ENCODE peak calls at places on chromosomes 5 and 9, in five cellular contexts. O is dorsolateral prefrontal cortex, Y is right atrium auricular region, S is astrocyte of the cerebellum, Z is mammary epithelial cell. V is an unnamed sample.

GRCh38 chr9:120846906-120847305 is 4.2 kb upstream of the PSMD5 start:
- DNase-seq in O (no peak), Y (no peak), Z (no peak), S (no peak), V (no peak)

GRCh38 chr9:34546834-34547827 is 24.3 kb upstream of the ENHO start:
- DNase-seq in O (peak), Y (no peak), Z (peak), S (peak), V (no peak)

GRCh38 chr9:72365525-72366256 is 683 bp upstream of the ZFAND5 start:
- DNase-seq in S (peak), Z (peak), O (peak), Y (peak), V (peak)

GRCh38 chr9:126605792-126606482 is 7.8 kb upstream of the LMX1B start:
- DNase-seq in O (no peak), Z (peak), S (no peak), Y (no peak), V (no peak)

GRCh38 chr5:83249156-83249555 is 171.8 kb downstream of the XRCC4 start:
- DNase-seq in S (no peak), Z (peak), Y (no peak), O (no peak), V (no peak)

GRCh38 chr5:136195971-136196577 is 3.1 kb upstream of the SMIM32 start:
- DNase-seq in Y (peak), Z (no peak), S (no peak), O (no peak), V (peak)

GRCh38 chr5:38911933-38912332 is 66.1 kb downstream of the OSMR start:
- DNase-seq in Y (no peak), S (no peak), Z (no peak), O (no peak), V (no peak)

GRCh38 chr9:116007824-116008223 is 145.8 kb upstream of the PAPPA start:
- DNase-seq in Z (no peak), S (no peak), Y (no peak), O (no peak), V (no peak)

GRCh38 chr5:32889078-32889477 is 178.0 kb downstream of the NPR3 start:
- DNase-seq in Z (no peak), S (no peak), O (no peak), Y (no peak), V (no peak)

GRCh38 chr5:38622723-38623129 is 66.3 kb upstream of the LIFR start:
- DNase-seq in O (no peak), Z (no peak), S (no peak), Y (no peak), V (no peak)

GRCh38 chr5:137498301-137498735 is 808 bp downstream of the SPOCK1 start:
- DNase-seq in Z (no peak), O (peak), S (no peak), Y (no peak), V (no peak)

GRCh38 chr9:126131066-126132010 is 195.3 kb upstream of the MVB12B start:
- DNase-seq in O (no peak), Z (no peak), S (no peak), Y (peak), V (no peak)

GRCh38 chr9:111001471-111001870 is 36.8 kb downstream of the LPAR1 start:
- DNase-seq in S (no peak), Z (no peak), O (no peak), Y (no peak), V (no peak)

GRCh38 chr5:82365744-82366228 is 87.6 kb upstream of the RPS23 start:
- DNase-seq in S (no peak), Y (no peak), O (no peak), Z (peak), V (no peak)

GRCh38 chr9:128786681-128787582 is at the start of gene TBC1D13:
- DNase-seq in O (peak), Y (peak), S (peak), Z (peak), V (no peak)

GRCh38 chr9:1604942-1605560 is 410.1 kb upstream of the SMARCA2 start:
- DNase-seq in Z (peak), O (no peak), Y (no peak), S (no peak), V (no peak)

GRCh38 chr5:179601871-179602625 is 21.4 kb downstream of the HNRNPH1 start:
- DNase-seq in Z (no peak), S (no peak), Y (no peak), O (peak), V (no peak)

GRCh38 chr9:91004992-91005391 is 203.4 kb downstream of the SYK start:
- DNase-seq in Z (no peak), S (no peak), Y (no peak), O (no peak), V (no peak)

GRCh38 chr5:54013556-54014157 is 296.7 kb downstream of the ARL15 start:
- DNase-seq in Y (peak), S (no peak), Z (peak), O (no peak), V (peak)

GRCh38 chr9:71783120-71783523 is 14.8 kb upstream of the CEMIP2 start:
- DNase-seq in Y (no peak), Z (peak), O (no peak), S (no peak), V (no peak)

GRCh38 chr5:179118756-179119414 is 58.7 kb downstream of the ZNF354C start:
- DNase-seq in O (no peak), Z (no peak), S (no peak), Y (peak), V (no peak)

GRCh38 chr5:4883388-4883787 is 256.7 kb upstream of the ADAMTS16 start:
- DNase-seq in S (no peak), Z (no peak), O (no peak), Y (no peak), V (no peak)

GRCh38 chr9:72977670-72978069 is 24.8 kb upstream of the ALDH1A1 start:
- DNase-seq in O (no peak), Y (no peak), Z (peak), S (no peak), V (no peak)

GRCh38 chr5:140791111-140791510 is 3.5 kb upstream of the PCDHA2 start:
- DNase-seq in Y (no peak), O (no peak), Z (no peak), S (no peak), V (no peak)

GRCh38 chr9:78871452-78872331 is 574.8 kb downstream of the PSAT1 start:
- DNase-seq in Y (no peak), Z (peak), O (no peak), S (peak), V (peak)

GRCh38 chr9:134683714-134684374 is 42.2 kb downstream of the COL5A1 start:
- DNase-seq in Z (no peak), S (no peak), O (no peak), Y (peak), V (no peak)

GRCh38 chr5:167837127-167837526 is 454.3 kb upstream of the WWC1 start:
- DNase-seq in O (no peak), S (no peak), Y (no peak), Z (no peak), V (no peak)

GRCh38 chr5:163505475-163506457 is at the start of gene MAT2B:
- DNase-seq in O (peak), Y (peak), Z (peak), S (peak), V (peak)

GRCh38 chr5:132714456-132715307 is 22.7 kb downstream of the KIF3A start:
- DNase-seq in Y (no peak), O (no peak), Z (peak), S (no peak), V (no peak)

GRCh38 chr5:10734050-10734709 is 26.9 kb downstream of the DAP start:
- DNase-seq in S (no peak), Y (no peak), O (no peak), Z (no peak), V (no peak)

GRCh38 chr9:114289571-114290481 is 33.1 kb upstream of the ORM1 start:
- DNase-seq in Z (no peak), O (peak), S (no peak), Y (no peak), V (no peak)

GRCh38 chr9:109500421-109500974 is 2.4 kb upstream of the PTPN3 start:
- DNase-seq in S (no peak), Z (no peak), O (no peak), Y (no peak), V (no peak)
- H3K4me3 ChIP-seq in S (no peak), Z (no peak), O (no peak), Y (no peak), V (no peak)

GRCh38 chr5:153151558-153151957 is 338.9 kb upstream of the GRIA1 start:
- DNase-seq in Z (no peak), Y (no peak), O (no peak), S (no peak), V (no peak)

GRCh38 chr5:153153086-153153485 is 337.4 kb upstream of the GRIA1 start:
- DNase-seq in S (peak), O (no peak), Z (peak), Y (no peak), V (no peak)

GRCh38 chr5:153148624-153148976 is 341.9 kb upstream of the GRIA1 start:
- DNase-seq in Z (no peak), S (no peak), Y (no peak), O (no peak), V (no peak)

DNA sequence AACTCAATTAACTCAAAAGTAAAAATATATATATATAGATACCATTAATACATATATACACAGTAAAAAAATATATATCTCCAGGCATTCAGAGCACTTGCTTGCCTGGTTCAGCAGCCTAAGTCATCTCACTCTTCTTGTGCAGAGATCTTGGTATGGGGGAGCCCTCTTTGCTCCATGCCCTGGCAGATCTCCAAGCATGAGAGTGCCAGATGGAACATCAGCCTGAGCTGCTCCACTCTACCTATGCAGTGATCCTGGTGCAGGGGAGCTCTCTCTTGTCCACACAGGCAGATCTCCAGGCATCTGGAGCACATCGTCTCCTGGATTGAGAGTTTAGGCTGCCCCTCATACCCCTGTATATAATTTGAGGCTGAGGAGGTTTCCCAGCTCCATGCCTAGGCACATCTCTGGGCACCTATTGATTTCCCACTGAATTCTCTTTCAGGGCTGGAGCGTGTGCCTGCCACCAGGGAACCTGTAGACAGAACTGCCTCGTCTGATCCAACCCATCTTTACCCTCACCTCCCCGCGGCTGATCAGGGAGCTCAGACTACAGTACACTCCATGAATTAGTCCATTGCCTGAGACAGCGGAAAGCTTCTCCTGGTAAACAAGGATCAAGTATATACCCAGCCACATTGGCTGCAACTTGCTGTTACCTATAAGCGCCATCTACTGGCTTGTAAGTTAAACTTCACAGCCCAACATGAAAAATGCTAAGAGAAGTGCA is 342.4 kb upstream of the GRIA1 start:
- DNase-seq in Y (no peak), Z (peak), O (no peak), S (peak), V (peak)
- TF ChIP-seq CTCF in Y (no peak), Z (peak), O (peak), S (peak), V (peak)

GRCh38 chr5:180797256-180798192 is 5.1 kb downstream of the MGAT1 start:
- DNase-seq in Y (no peak), S (no peak), O (no peak), Z (no peak), V (no peak)

GRCh38 chr5:180799194-180799593 is 3.4 kb downstream of the MGAT1 start:
- DNase-seq in S (no peak), O (no peak), Y (peak), Z (no peak), V (no peak)

GRCh38 chr5:180792965-180793287 is 9.7 kb downstream of the MGAT1 start:
- DNase-seq in Y (no peak), S (no peak), Z (no peak), O (no peak), V (no peak)

GRCh38 chr5:180798193-180798592 is 4.4 kb downstream of the MGAT1 start:
- DNase-seq in Y (no peak), O (no peak), Z (no peak), S (no peak), V (no peak)

DNA sequence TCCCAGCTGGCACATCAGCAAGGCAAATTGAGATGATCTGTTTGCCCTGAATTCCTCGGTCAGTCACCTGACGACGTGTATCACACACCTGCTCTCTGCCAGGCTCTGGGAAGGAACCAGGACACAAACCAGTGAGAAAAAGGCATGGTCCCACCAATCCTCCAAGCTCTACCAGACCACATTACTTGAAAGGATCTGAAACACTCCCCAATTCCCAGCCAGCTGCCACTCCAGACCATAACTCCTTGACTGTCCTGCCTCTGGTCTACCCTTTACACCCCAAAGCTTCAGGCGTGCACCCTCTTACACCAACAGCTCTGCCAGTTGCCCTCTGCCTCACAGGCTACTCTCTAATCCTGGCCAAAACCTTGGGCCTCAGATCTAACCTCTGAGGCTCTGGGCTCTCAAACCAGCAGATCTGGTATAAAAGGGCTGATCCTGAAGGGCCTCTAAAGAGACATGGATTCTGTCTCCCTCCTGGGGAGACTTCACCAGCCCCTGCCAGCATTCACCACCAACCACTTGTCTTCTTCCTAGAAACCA is 6.8 kb downstream of the MGAT1 start:
- DNase-seq in O (no peak), Y (no peak), S (no peak), Z (no peak), V (no peak)
- H3K4me3 ChIP-seq in O (no peak), Y (no peak), S (no peak), Z (no peak), V (no peak)

GRCh38 chr5:6819521-6819920 is 106.3 kb downstream of the TENT4A start:
- DNase-seq in Z (no peak), Y (no peak), S (no peak), O (no peak), V (no peak)
- TF ChIP-seq CTCF in Z (no peak), Y (no peak), S (no peak), O (peak), V (no peak)

DNA sequence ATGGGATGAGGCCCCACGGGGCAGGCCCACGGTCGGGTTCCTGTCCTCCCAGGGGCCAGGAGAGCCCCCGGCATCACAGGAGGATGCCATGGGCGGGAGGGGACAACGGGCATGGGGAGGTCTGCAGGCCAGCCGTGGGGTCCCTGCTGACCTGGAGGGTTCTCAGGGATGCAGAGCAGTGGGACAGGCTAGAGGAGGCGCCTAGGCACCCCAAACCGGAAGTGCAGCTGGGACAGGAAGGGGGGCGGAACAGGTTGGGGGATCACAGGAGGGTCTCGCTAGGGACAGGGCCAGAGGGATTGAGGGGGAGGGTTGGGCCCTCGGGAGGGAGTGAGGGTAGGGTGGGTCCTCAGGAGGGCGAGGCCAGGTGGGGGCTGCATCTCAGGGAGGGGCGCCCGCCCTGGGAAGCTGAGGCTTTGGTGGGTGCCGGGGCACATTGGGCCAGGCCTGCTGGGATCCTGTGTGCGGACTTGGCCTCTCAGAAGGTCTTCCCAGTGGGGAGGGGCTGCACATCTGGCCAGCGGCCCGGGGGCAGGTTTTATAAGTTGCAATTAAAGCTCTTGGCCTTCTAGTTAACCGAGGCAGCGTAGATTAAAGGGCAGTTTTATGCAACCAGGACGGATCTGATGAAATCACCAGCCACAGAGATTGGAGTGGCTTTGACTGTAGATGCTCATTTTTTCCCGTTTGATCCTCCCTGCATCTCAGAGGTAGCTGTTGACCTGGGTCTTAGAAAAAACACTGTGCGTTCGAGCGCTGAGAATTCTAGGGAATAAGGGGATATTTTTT is 20.1 kb downstream of the NKD2 start:
- DNase-seq in Y (no peak), O (peak), S (no peak), Z (no peak), V (no peak)
- H3K4me3 ChIP-seq in Y (no peak), O (no peak), S (no peak), Z (no peak), V (no peak)

DNA sequence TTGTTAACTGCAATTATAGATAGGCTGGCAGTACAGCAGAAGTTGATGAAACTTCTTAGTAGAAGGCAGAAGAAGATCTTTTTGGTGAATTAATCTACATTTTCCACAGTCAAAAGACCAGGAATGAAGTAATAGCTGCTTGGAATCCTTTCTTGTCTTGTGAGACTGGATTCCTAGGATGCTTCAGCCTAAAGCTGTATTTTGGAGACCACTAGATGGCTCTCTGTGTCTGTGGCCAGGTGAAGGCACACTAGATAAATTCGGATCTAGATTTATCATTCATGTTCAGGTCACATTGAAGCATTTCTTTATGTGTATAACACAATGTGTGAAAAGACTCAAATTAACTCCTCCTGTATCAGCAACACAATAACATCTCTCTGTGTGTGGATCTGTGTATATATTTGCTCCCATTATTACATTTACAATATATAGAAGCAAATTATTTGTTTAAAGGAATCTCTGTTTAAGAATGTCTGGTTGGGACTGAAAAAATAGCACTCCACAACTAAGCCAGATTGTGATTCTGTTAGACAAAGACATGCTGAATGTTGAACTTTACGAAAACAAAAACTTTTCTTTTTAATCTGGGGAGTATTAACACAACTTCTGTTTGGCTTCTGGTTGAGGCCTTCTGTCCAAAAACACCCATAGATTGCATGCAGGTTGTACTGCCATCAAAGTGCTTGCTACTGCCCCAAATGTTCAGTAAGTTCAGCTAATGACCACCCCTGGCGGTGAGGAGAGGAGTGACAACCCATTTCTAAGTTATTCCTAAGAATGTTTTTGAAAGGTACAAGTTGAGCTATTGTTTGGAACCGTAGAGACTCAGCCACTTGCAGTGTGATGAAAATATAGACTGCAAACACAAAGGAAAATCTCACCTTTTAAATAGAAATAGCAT is 10.6 kb downstream of the GRIN3A start:
- DNase-seq in S (no peak), Y (no peak), O (no peak), Z (no peak), V (no peak)
- TF ChIP-seq CTCF in S (peak), Y (peak), O (peak), Z (peak), V (peak)

V was measured in retinal pigment epithelial cell.